ENCODE peak calls at places on chromosome 2, in four cellular contexts. One of them, this sample, is unnamed.

GRCh38 chr2:238406222-238406997 is 20.3 kb upstream of the ASB1 start:
- DNase-seq in SK-N-SH: no peak
- DNase-seq in GM12878: no peak
- DNase-seq in H1: no peak
- DNase-seq in this sample: no peak

GRCh38 chr2:56741601-56742102 is 557.9 kb downstream of the CCDC85A start:
- DNase-seq in SK-N-SH: peak
- DNase-seq in GM12878: no peak
- DNase-seq in H1: no peak
- DNase-seq in this sample: no peak

GRCh38 chr2:8515864-8516533 is 165.9 kb upstream of the ID2 start:
- DNase-seq in SK-N-SH: no peak
- DNase-seq in GM12878: peak
- DNase-seq in H1: no peak
- DNase-seq in this sample: peak

GRCh38 chr2:64260817-64261216 is 116.6 kb upstream of the PELI1 start:
- DNase-seq in SK-N-SH: no peak
- DNase-seq in GM12878: peak
- DNase-seq in H1: no peak
- DNase-seq in this sample: peak

GRCh38 chr2:71452565-71452964 is 796 bp upstream of the DYSF start:
- DNase-seq in SK-N-SH: no peak
- DNase-seq in GM12878: no peak
- DNase-seq in H1: no peak
- DNase-seq in this sample: no peak

GRCh38 chr2:100541404-100541803 is 21.4 kb upstream of the PDCL3 start:
- DNase-seq in SK-N-SH: no peak
- DNase-seq in GM12878: no peak
- DNase-seq in H1: no peak
- DNase-seq in this sample: no peak

GRCh38 chr2:55898641-55899040 is 24.9 kb downstream of the EFEMP1 start:
- DNase-seq in SK-N-SH: no peak
- DNase-seq in GM12878: no peak
- DNase-seq in H1: no peak
- DNase-seq in this sample: no peak

GRCh38 chr2:237201461-237202287 is 116.0 kb downstream of the COPS8 start:
- DNase-seq in SK-N-SH: no peak
- DNase-seq in GM12878: peak
- DNase-seq in H1: no peak
- DNase-seq in this sample: no peak

GRCh38 chr2:9103663-9104277 is 100.3 kb upstream of the MBOAT2 start:
- DNase-seq in SK-N-SH: no peak
- DNase-seq in GM12878: no peak
- DNase-seq in H1: no peak
- DNase-seq in this sample: no peak

GRCh38 chr2:121532894-121533293 is 2.2 kb downstream of the RNU4ATAC start:
- DNase-seq in SK-N-SH: no peak
- DNase-seq in GM12878: no peak
- DNase-seq in H1: no peak
- DNase-seq in this sample: peak

GRCh38 chr2:160315337-160315736 is 115.3 kb upstream of the ITGB6 start:
- DNase-seq in SK-N-SH: no peak
- DNase-seq in GM12878: no peak
- DNase-seq in H1: no peak
- DNase-seq in this sample: no peak

GRCh38 chr2:30710461-30710860 is 96.8 kb downstream of the CAPN13 start:
- DNase-seq in SK-N-SH: no peak
- DNase-seq in GM12878: no peak
- DNase-seq in H1: no peak
- DNase-seq in this sample: no peak

GRCh38 chr2:102033028-102033749 is 41.4 kb downstream of the IL1R2 start:
- DNase-seq in SK-N-SH: no peak
- DNase-seq in GM12878: peak
- DNase-seq in H1: no peak
- DNase-seq in this sample: no peak

GRCh38 chr2:10413488-10413887 is 34.6 kb downstream of the ODC1 start:
- DNase-seq in SK-N-SH: no peak
- DNase-seq in GM12878: no peak
- DNase-seq in H1: no peak
- DNase-seq in this sample: no peak

GRCh38 chr2:224401641-224402342 is at the start of gene FAM124B:
- DNase-seq in SK-N-SH: no peak
- DNase-seq in GM12878: no peak
- DNase-seq in H1: no peak
- DNase-seq in this sample: no peak

GRCh38 chr2:226661789-226662545 is 137.7 kb downstream of the IRS1 start:
- DNase-seq in SK-N-SH: no peak
- DNase-seq in GM12878: no peak
- DNase-seq in H1: no peak
- DNase-seq in this sample: no peak

GRCh38 chr2:133109772-133110171 is 439.8 kb upstream of the LYPD1 start:
- DNase-seq in SK-N-SH: no peak
- DNase-seq in GM12878: no peak
- DNase-seq in H1: no peak
- DNase-seq in this sample: no peak

GRCh38 chr2:239467281-239467955 is 66.6 kb upstream of the HDAC4 start:
- DNase-seq in SK-N-SH: no peak
- DNase-seq in GM12878: no peak
- DNase-seq in H1: no peak
- DNase-seq in this sample: no peak

GRCh38 chr2:186348200-186348599 is 137.9 kb upstream of the ZC3H15 start:
- DNase-seq in SK-N-SH: no peak
- DNase-seq in GM12878: no peak
- DNase-seq in H1: no peak
- DNase-seq in this sample: no peak

GRCh38 chr2:219252570-219252899 is 508 bp upstream of the TUBA4B start:
- DNase-seq in SK-N-SH: peak
- DNase-seq in GM12878: no peak
- DNase-seq in H1: no peak
- DNase-seq in this sample: no peak

GRCh38 chr2:29841386-29842004 is 79.9 kb downstream of the ALK start:
- DNase-seq in SK-N-SH: peak
- DNase-seq in GM12878: peak
- DNase-seq in H1: peak
- DNase-seq in this sample: no peak

GRCh38 chr2:226885769-226886435 is 50.0 kb downstream of the RHBDD1 start:
- DNase-seq in SK-N-SH: no peak
- DNase-seq in GM12878: no peak
- DNase-seq in H1: no peak
- DNase-seq in this sample: no peak

GRCh38 chr2:237998530-237998929 is 31.7 kb downstream of the UBE2F start:
- DNase-seq in SK-N-SH: no peak
- DNase-seq in GM12878: peak
- DNase-seq in H1: no peak
- DNase-seq in this sample: no peak

GRCh38 chr2:81645750-81646301 is 1341.3 kb upstream of the LRRTM1 start:
- DNase-seq in SK-N-SH: no peak
- DNase-seq in GM12878: peak
- DNase-seq in H1: no peak
- DNase-seq in this sample: no peak

GRCh38 chr2:44546469-44547127 is 184.9 kb downstream of the CAMKMT start:
- DNase-seq in SK-N-SH: peak
- DNase-seq in GM12878: peak
- DNase-seq in H1: no peak
- DNase-seq in this sample: no peak

GRCh38 chr2:120684691-120685402 is 50.8 kb upstream of the GLI2 start:
- DNase-seq in SK-N-SH: no peak
- DNase-seq in GM12878: no peak
- DNase-seq in H1: no peak
- DNase-seq in this sample: no peak

GRCh38 chr2:165469417-165469816 is at the start of gene CSRNP3:
- DNase-seq in SK-N-SH: peak
- DNase-seq in GM12878: no peak
- DNase-seq in H1: peak
- DNase-seq in this sample: no peak

GRCh38 chr2:112121682-112122254 is 16.4 kb upstream of the FBLN7 start:
- DNase-seq in SK-N-SH: peak
- DNase-seq in GM12878: no peak
- DNase-seq in H1: no peak
- DNase-seq in this sample: no peak
- TF ChIP-seq TAF1 in SK-N-SH: no peak
- TF ChIP-seq TAF1 in GM12878: no peak
- TF ChIP-seq TAF1 in H1: no peak
- TF ChIP-seq TAF1 in this sample: no peak

GRCh38 chr2:217797661-217798069 is 205.1 kb downstream of the TNS1 start:
- DNase-seq in SK-N-SH: peak
- DNase-seq in GM12878: no peak
- DNase-seq in H1: no peak
- DNase-seq in this sample: no peak
- TF ChIP-seq POLR2AphosphoS5 in SK-N-SH: no peak
- TF ChIP-seq POLR2AphosphoS5 in GM12878: no peak
- TF ChIP-seq POLR2AphosphoS5 in H1: no peak
- TF ChIP-seq POLR2AphosphoS5 in this sample: no peak

GRCh38 chr2:211748339-211748738 is 790.3 kb downstream of the ERBB4 start:
- DNase-seq in SK-N-SH: no peak
- DNase-seq in GM12878: no peak
- DNase-seq in H1: no peak
- DNase-seq in this sample: no peak

GRCh38 chr2:211745295-211746097 is 793.1 kb downstream of the ERBB4 start:
- DNase-seq in SK-N-SH: peak
- DNase-seq in GM12878: no peak
- DNase-seq in H1: peak
- DNase-seq in this sample: peak

GRCh38 chr2:211744379-211744778 is 794.2 kb downstream of the ERBB4 start:
- DNase-seq in SK-N-SH: no peak
- DNase-seq in GM12878: no peak
- DNase-seq in H1: no peak
- DNase-seq in this sample: no peak
- TF ChIP-seq TAF1 in SK-N-SH: no peak
- TF ChIP-seq TAF1 in GM12878: no peak
- TF ChIP-seq TAF1 in H1: no peak
- TF ChIP-seq TAF1 in this sample: no peak

DNA sequence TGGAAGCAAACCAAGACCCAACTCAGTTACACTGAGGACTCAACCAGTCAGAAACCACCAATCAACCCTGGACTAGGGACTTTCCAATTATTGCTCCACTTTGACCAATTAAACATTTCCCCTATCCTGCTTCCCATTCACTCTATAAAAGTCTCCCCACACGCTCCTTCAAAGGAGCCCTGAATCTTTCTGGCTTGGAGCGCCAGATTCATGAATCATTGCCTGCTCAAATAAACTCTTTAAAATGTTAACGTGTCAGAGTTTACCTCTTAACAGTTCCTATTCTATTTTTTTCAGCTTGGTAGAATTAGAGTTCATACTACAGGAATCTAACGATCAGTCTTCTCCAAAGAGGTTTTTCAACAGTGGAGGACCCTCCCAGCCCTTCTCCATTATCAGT is 20.7 kb upstream of the SULT1C2 start:
- DNase-seq in SK-N-SH: no peak
- DNase-seq in GM12878: no peak
- DNase-seq in H1: no peak
- DNase-seq in this sample: no peak
- TF ChIP-seq POLR2AphosphoS5 in SK-N-SH: no peak
- TF ChIP-seq POLR2AphosphoS5 in GM12878: no peak
- TF ChIP-seq POLR2AphosphoS5 in H1: no peak
- TF ChIP-seq POLR2AphosphoS5 in this sample: no peak

GRCh38 chr2:181176540-181176939 is 196.1 kb downstream of the UBE2E3 start:
- DNase-seq in SK-N-SH: no peak
- DNase-seq in GM12878: no peak
- DNase-seq in H1: no peak
- DNase-seq in this sample: no peak

GRCh38 chr2:181174880-181175590 is 194.6 kb downstream of the UBE2E3 start:
- DNase-seq in SK-N-SH: no peak
- DNase-seq in GM12878: no peak
- DNase-seq in H1: no peak
- DNase-seq in this sample: no peak

GRCh38 chr2:181177376-181177775 is 197.0 kb downstream of the UBE2E3 start:
- DNase-seq in SK-N-SH: no peak
- DNase-seq in GM12878: no peak
- DNase-seq in H1: no peak
- DNase-seq in this sample: no peak

GRCh38 chr2:181178130-181178529 is 197.7 kb downstream of the UBE2E3 start:
- DNase-seq in SK-N-SH: no peak
- DNase-seq in GM12878: no peak
- DNase-seq in H1: no peak
- DNase-seq in this sample: no peak

DNA sequence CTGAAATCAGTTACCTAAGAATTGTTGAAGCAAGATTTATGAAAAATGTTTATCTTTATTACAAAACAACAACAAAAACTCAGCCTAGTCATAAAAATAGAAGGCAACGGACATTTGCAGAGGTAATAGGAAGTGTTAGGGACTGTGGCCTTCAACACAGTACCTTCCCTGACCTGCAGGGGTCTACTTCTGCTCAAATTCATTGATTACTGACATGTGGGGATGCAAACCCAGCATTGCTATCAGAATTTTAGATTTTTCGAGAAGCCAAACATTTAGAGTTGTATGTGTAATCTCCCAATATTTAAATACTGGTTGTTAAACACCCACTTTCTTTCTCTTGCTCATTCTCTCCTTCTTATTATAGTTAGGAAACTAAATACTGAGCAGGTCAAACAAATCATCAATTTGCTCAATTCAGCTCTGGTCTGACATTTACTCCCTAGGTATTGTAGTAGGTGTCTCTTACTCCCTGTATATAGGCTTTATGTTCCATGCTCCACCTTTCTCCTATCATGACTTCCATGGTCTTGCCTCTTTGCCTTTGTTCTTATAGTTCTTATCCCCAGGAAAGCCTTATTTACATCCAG is 198.5 kb downstream of the UBE2E3 start:
- DNase-seq in SK-N-SH: peak
- DNase-seq in GM12878: no peak
- DNase-seq in H1: no peak
- DNase-seq in this sample: no peak
- TF ChIP-seq TAF1 in SK-N-SH: no peak
- TF ChIP-seq TAF1 in GM12878: no peak
- TF ChIP-seq TAF1 in H1: no peak
- TF ChIP-seq TAF1 in this sample: no peak

DNA sequence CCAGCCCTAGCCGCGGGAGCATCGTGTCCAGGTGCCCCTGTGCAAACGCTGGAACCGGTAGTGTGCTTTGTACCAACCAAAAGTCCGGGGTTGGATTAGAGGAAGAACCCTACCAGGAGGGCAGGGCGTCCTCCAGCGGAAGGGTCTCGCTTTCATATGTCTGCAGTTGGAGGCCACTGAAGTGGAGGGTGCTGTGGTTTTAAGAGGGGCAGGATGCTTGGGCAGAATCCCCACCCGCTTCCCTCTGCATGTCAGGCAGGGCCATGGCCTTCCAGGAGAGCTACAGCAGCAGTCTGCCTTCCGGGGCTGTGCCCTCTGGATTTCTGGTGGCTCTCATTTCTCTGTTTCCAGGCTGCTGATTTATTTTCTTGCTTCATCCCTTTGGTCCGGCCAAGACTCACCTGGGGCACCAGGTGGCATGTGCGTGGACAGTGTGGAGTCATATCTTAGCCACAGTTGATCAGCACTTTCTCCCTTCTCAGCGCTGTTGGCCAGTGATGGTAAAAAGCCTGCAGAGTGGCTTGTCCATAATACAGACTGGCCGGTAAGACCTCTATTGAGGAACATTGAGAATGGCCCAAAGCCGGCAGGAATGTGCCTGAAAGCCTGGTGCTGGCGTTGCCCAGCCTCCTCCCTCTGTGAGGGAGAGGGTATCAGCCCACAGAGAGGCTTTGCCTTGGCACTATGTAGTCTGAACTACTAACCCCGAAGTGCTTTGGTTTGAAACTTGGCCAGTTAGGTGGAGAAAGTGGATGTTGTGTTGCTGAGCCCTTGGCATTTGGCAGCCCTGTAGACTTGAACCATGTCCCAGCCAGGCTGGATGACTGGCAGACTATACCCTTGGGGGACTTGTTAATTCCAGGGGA is 1.8 kb downstream of the AGAP1 start:
- DNase-seq in SK-N-SH: no peak
- DNase-seq in GM12878: no peak
- DNase-seq in H1: no peak
- DNase-seq in this sample: no peak
- TF ChIP-seq POLR2AphosphoS5 in SK-N-SH: no peak
- TF ChIP-seq POLR2AphosphoS5 in GM12878: no peak
- TF ChIP-seq POLR2AphosphoS5 in H1: no peak
- TF ChIP-seq POLR2AphosphoS5 in this sample: no peak